ENCODE peak calls at places on chromosomes 7 and 10, in five cellular contexts. One of them, this sample, is unnamed.
A peak's percentile ranks its signal among the peaks of the same experiment; 100 is the strongest.

GRCh38 chr7:29606287-29606721 is 42.7 kb downstream of the PRR15 start:
- DNase-seq in K562: peak; percentile 38
- DNase-seq in HCT116: no peak
- DNase-seq in H1: no peak
- DNase-seq in SK-N-SH: peak; percentile 39
- DNase-seq in this sample: no peak

GRCh38 chr10:130466271-130466997 is 330.2 kb downstream of the GLRX3 start:
- DNase-seq in K562: no peak
- DNase-seq in HCT116: no peak
- DNase-seq in H1: peak; percentile 7
- DNase-seq in SK-N-SH: no peak
- DNase-seq in this sample: no peak

GRCh38 chr7:41855798-41856197 is 152.9 kb upstream of the INHBA start:
- DNase-seq in K562: no peak
- DNase-seq in HCT116: no peak
- DNase-seq in H1: no peak
- DNase-seq in SK-N-SH: no peak
- DNase-seq in this sample: no peak

GRCh38 chr7:92645531-92646061 is 55.4 kb upstream of the FAM133B start:
- DNase-seq in K562: no peak
- DNase-seq in HCT116: peak; percentile 45
- DNase-seq in H1: no peak
- DNase-seq in SK-N-SH: no peak
- DNase-seq in this sample: no peak

GRCh38 chr7:149872419-149873073 is 1.2 kb upstream of the ATP6V0E2 start:
- DNase-seq in K562: peak; percentile 91
- DNase-seq in HCT116: no peak
- DNase-seq in H1: peak; percentile 55
- DNase-seq in SK-N-SH: peak; percentile 96
- DNase-seq in this sample: peak; percentile 73

GRCh38 chr10:53893061-53893460 is 908.0 kb downstream of the PCDH15 start:
- DNase-seq in K562: no peak
- DNase-seq in HCT116: no peak
- DNase-seq in H1: no peak
- DNase-seq in SK-N-SH: no peak
- DNase-seq in this sample: no peak

GRCh38 chr10:56178210-56178609 is 182.8 kb downstream of the ZWINT start:
- DNase-seq in K562: no peak
- DNase-seq in HCT116: no peak
- DNase-seq in H1: no peak
- DNase-seq in SK-N-SH: peak; percentile 11
- DNase-seq in this sample: peak; percentile 26

GRCh38 chr7:45888993-45889366 is 692 bp downstream of the IGFBP1 start:
- DNase-seq in K562: no peak
- DNase-seq in HCT116: no peak
- DNase-seq in H1: peak; percentile 60
- DNase-seq in SK-N-SH: no peak
- DNase-seq in this sample: no peak

GRCh38 chr7:123748171-123748733 is 551 bp downstream of the WASL start:
- DNase-seq in K562: peak; percentile 79
- DNase-seq in HCT116: no peak
- DNase-seq in H1: peak; percentile 52
- DNase-seq in SK-N-SH: peak; percentile 81
- DNase-seq in this sample: peak; percentile 16

GRCh38 chr7:76069238-76069638 is 21.3 kb downstream of the MDH2 start:
- DNase-seq in K562: peak; percentile 39
- DNase-seq in HCT116: peak; percentile 65
- DNase-seq in H1: no peak
- DNase-seq in SK-N-SH: peak; percentile 46
- DNase-seq in this sample: peak; percentile 91

GRCh38 chr10:69292449-69292848 is 14.2 kb downstream of the HK1 start:
- DNase-seq in K562: peak; percentile 66
- DNase-seq in HCT116: no peak
- DNase-seq in H1: no peak
- DNase-seq in SK-N-SH: no peak
- DNase-seq in this sample: no peak

GRCh38 chr10:14485986-14486385 is 155.3 kb upstream of the FRMD4A start:
- DNase-seq in K562: no peak
- DNase-seq in HCT116: no peak
- DNase-seq in H1: no peak
- DNase-seq in SK-N-SH: no peak
- DNase-seq in this sample: no peak

GRCh38 chr7:80779456-80779855 is 139.4 kb downstream of the SEMA3C start:
- DNase-seq in K562: no peak
- DNase-seq in HCT116: no peak
- DNase-seq in H1: no peak
- DNase-seq in SK-N-SH: no peak
- DNase-seq in this sample: no peak

GRCh38 chr7:44750921-44751571 is 2.4 kb downstream of the ZMIZ2 start:
- DNase-seq in K562: peak; percentile 10
- DNase-seq in HCT116: no peak
- DNase-seq in H1: no peak
- DNase-seq in SK-N-SH: no peak
- DNase-seq in this sample: no peak

GRCh38 chr7:29565982-29566746 is 2.5 kb downstream of the PRR15 start:
- DNase-seq in K562: no peak
- DNase-seq in HCT116: no peak
- DNase-seq in H1: peak; percentile 69
- DNase-seq in SK-N-SH: peak; percentile 79
- DNase-seq in this sample: no peak

GRCh38 chr7:73960548-73960947 is 67.4 kb upstream of the ELN start:
- DNase-seq in K562: no peak
- DNase-seq in HCT116: no peak
- DNase-seq in H1: no peak
- DNase-seq in SK-N-SH: no peak
- DNase-seq in this sample: no peak

GRCh38 chr10:72069751-72070501 is 18.4 kb downstream of the SPOCK2 start:
- DNase-seq in K562: no peak
- DNase-seq in HCT116: no peak
- DNase-seq in H1: peak; percentile 67
- DNase-seq in SK-N-SH: no peak
- DNase-seq in this sample: no peak

DNA sequence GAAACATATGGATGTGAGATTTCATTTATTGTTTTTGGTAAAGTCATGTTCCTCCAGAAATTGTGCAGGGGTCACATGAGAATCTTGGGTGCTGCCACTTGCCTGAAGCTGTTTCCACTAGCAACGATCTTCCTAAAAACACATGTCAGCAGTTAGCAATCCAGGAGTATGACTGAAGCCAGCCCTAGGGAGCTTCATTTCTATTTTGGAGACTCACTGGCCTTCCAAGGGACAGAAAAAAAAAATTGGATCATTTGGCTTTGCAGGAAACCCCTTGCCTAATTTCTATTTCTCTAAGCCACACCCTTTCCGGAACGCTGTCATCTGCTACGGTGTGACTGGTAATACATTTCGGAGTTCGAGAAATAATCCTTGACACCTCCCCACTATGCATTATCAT is 204.7 kb downstream of the TAX1BP1 start:
- DNase-seq in K562: no peak
- DNase-seq in HCT116: no peak
- DNase-seq in H1: no peak
- DNase-seq in SK-N-SH: no peak
- DNase-seq in this sample: no peak
- TF ChIP-seq JUND in K562: no peak
- TF ChIP-seq JUND in HCT116: no peak
- TF ChIP-seq JUND in H1: no peak
- TF ChIP-seq JUND in SK-N-SH: no peak
- TF ChIP-seq JUND in this sample: no peak

GRCh38 chr10:127034790-127035189 is 129.6 kb downstream of the DOCK1 start:
- DNase-seq in K562: no peak
- DNase-seq in HCT116: no peak
- DNase-seq in H1: no peak
- DNase-seq in SK-N-SH: no peak
- DNase-seq in this sample: no peak

GRCh38 chr10:127036987-127037386 is 131.8 kb downstream of the DOCK1 start:
- DNase-seq in K562: no peak
- DNase-seq in HCT116: no peak
- DNase-seq in H1: no peak
- DNase-seq in SK-N-SH: no peak
- DNase-seq in this sample: no peak

GRCh38 chr10:127033569-127034175 is 128.4 kb downstream of the DOCK1 start:
- DNase-seq in K562: no peak
- DNase-seq in HCT116: no peak
- DNase-seq in H1: no peak
- DNase-seq in SK-N-SH: no peak
- DNase-seq in this sample: no peak

GRCh38 chr10:127034224-127034623 is 129.0 kb downstream of the DOCK1 start:
- DNase-seq in K562: no peak
- DNase-seq in HCT116: no peak
- DNase-seq in H1: no peak
- DNase-seq in SK-N-SH: no peak
- DNase-seq in this sample: no peak

DNA sequence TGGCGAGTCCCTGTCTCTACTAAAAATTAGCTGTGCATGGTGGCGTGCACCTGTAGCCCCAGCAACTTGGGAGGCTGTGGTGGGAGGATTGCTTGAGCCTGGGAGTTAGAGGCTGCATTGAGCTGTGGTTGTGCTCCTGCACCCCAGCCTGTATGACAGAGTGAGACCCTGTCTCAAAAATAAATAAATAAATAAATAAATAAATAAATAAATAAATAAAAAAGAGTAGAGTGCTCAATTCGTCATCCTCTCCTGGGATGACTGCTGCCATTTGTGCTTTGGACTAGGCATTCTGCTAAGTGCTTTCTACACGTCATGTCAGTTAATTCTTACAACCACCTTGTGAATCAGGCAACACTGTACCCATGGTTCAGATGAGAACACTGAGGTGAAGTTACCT is 130.6 kb downstream of the DOCK1 start:
- DNase-seq in K562: no peak
- DNase-seq in HCT116: no peak
- DNase-seq in H1: no peak
- DNase-seq in SK-N-SH: no peak
- DNase-seq in this sample: no peak
- TF ChIP-seq JUND in K562: no peak
- TF ChIP-seq JUND in HCT116: no peak
- TF ChIP-seq JUND in H1: no peak
- TF ChIP-seq JUND in SK-N-SH: no peak
- TF ChIP-seq JUND in this sample: no peak

GRCh38 chr7:15000157-15000556 is 97.6 kb upstream of the DGKB start:
- DNase-seq in K562: no peak
- DNase-seq in HCT116: no peak
- DNase-seq in H1: no peak
- DNase-seq in SK-N-SH: no peak
- DNase-seq in this sample: no peak

GRCh38 chr7:14999331-14999730 is 96.8 kb upstream of the DGKB start:
- DNase-seq in K562: no peak
- DNase-seq in HCT116: no peak
- DNase-seq in H1: no peak
- DNase-seq in SK-N-SH: no peak
- DNase-seq in this sample: no peak

DNA sequence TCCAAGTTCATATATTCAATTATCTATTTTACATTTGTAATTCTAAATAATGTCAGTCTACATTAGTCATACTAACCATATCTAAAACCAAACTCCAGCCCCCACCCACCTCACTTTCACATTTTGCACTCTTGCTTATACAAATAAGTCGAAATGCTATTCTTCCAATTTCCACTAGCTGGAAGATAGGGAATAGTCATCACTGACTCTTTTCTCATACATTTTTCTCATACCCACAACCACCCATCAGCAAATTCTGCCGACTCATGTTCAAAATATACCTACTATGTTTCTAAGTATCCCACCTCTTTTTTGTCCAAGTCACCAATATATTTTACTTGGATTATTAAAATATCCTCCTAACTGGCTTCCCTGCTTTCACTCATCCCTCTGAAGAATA is 93.2 kb upstream of the DGKB start:
- DNase-seq in K562: no peak
- DNase-seq in HCT116: no peak
- DNase-seq in H1: no peak
- DNase-seq in SK-N-SH: no peak
- DNase-seq in this sample: no peak
- TF ChIP-seq JUND in K562: no peak
- TF ChIP-seq JUND in HCT116: no peak
- TF ChIP-seq JUND in H1: no peak
- TF ChIP-seq JUND in SK-N-SH: no peak
- TF ChIP-seq JUND in this sample: no peak

GRCh38 chr7:12583922-12584321 is 13.4 kb downstream of the SCIN start:
- DNase-seq in K562: no peak
- DNase-seq in HCT116: no peak
- DNase-seq in H1: no peak
- DNase-seq in SK-N-SH: no peak
- DNase-seq in this sample: peak; percentile 39

GRCh38 chr7:12584940-12585339 is 14.4 kb downstream of the SCIN start:
- DNase-seq in K562: no peak
- DNase-seq in HCT116: no peak
- DNase-seq in H1: no peak
- DNase-seq in SK-N-SH: no peak
- DNase-seq in this sample: no peak

GRCh38 chr7:12583181-12583580 is 12.7 kb downstream of the SCIN start:
- DNase-seq in K562: no peak
- DNase-seq in HCT116: no peak
- DNase-seq in H1: no peak
- DNase-seq in SK-N-SH: no peak
- DNase-seq in this sample: no peak

GRCh38 chr7:12590559-12590958 is 20.0 kb downstream of the SCIN start:
- DNase-seq in K562: peak; percentile 26
- DNase-seq in HCT116: no peak
- DNase-seq in H1: no peak
- DNase-seq in SK-N-SH: no peak
- DNase-seq in this sample: no peak

GRCh38 chr7:12588259-12588904 is 17.9 kb downstream of the SCIN start:
- DNase-seq in K562: no peak
- DNase-seq in HCT116: no peak
- DNase-seq in H1: no peak
- DNase-seq in SK-N-SH: no peak
- DNase-seq in this sample: no peak
- TF ChIP-seq JUND in K562: no peak
- TF ChIP-seq JUND in HCT116: no peak
- TF ChIP-seq JUND in H1: no peak
- TF ChIP-seq JUND in SK-N-SH: no peak
- TF ChIP-seq JUND in this sample: no peak

DNA sequence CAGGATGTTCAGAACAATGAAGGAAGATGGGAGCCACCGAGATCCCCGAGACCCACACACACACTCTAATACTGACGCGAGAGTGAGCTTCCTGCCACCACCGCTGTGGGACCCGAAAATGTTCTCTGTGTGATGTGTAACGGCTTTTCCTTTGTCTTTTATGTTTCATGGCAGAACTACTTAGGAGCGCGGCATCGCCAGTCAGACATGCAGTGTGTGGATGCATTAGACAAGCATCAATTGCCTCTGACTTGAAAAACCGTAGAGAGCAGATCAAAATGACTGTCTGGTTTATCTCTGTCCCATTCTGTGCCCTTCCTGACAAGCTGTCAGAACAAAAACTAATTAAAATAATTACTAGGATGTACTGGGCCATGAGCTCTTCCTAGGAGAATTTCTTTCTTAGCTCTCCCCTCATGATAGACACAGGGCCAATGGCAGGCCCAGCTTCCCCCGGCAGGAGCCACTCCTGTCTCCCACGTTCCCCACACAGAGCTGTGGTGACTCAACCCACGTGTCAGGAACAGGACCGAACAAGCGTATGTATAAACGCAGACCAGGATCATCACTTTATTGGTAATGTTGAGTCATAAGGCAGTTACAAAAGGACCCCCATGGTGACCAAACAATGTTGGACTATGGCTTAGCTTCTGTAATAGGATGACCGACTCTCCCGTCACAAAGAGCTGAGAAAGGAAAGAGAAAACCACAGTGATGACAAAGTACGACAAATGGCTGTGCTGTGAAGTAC is 705.0 kb downstream of the PARD3 start:
- DNase-seq in K562: no peak
- DNase-seq in HCT116: peak; percentile 71
- DNase-seq in H1: no peak
- DNase-seq in SK-N-SH: no peak
- DNase-seq in this sample: no peak
- TF ChIP-seq JUND in K562: no peak
- TF ChIP-seq JUND in HCT116: peak; percentile 69
- TF ChIP-seq JUND in H1: no peak
- TF ChIP-seq JUND in SK-N-SH: no peak
- TF ChIP-seq JUND in this sample: no peak

This sample was measured in T47D.